ENCODE peak calls at places on chromosomes 11 and 22, in five cellular contexts. O is pancreas, S is GM23338, E is body of pancreas, T is dorsolateral prefrontal cortex. D is an unnamed sample.

GRCh38 chr11:119169272-119169719 is 771 bp downstream of the NLRX1 start:
- DNase-seq in O (no peak), S (peak; percentile 92), E (peak; percentile 66), T (no peak), D (peak; percentile 35)

GRCh38 chr11:73234403-73235181 is 16.5 kb downstream of the P2RY2 start:
- DNase-seq in O (no peak), S (no peak), E (no peak), T (peak; percentile 29), D (no peak)

GRCh38 chr22:40345801-40346177 is 511 bp upstream of the ADSL start:
- DNase-seq in O (peak; percentile 29), S (no peak), E (no peak), T (peak; percentile 54), D (no peak)

GRCh38 chr11:95891423-95892177 is 32.3 kb downstream of the MTMR2 start:
- DNase-seq in O (no peak), S (no peak), E (no peak), T (no peak), D (no peak)

GRCh38 chr11:2884424-2884815 is 1.2 kb downstream of the CDKN1C start:
- DNase-seq in O (no peak), S (no peak), E (peak; percentile 46), T (no peak), D (peak; percentile 66)

GRCh38 chr11:43419460-43419859 is 60.7 kb downstream of the TTC17 start:
- DNase-seq in O (peak; percentile 22), S (peak; percentile 59), E (peak; percentile 58), T (no peak), D (no peak)

GRCh38 chr11:102709211-102709980 is 3.8 kb upstream of the MMP27 start:
- DNase-seq in O (no peak), S (no peak), E (no peak), T (no peak), D (no peak)

GRCh38 chr11:67248653-67249052 is 17.6 kb upstream of the GRK2 start:
- DNase-seq in O (no peak), S (no peak), E (no peak), T (no peak), D (no peak)

GRCh38 chr22:49774046-49774445 is 53.6 kb downstream of the BRD1 start:
- DNase-seq in O (no peak), S (no peak), E (no peak), T (no peak), D (no peak)

GRCh38 chr11:11588243-11588642 is 33.6 kb downstream of the GALNT18 start:
- DNase-seq in O (no peak), S (no peak), E (no peak), T (no peak), D (no peak)

GRCh38 chr22:31127181-31127772 is 4.5 kb downstream of the INPP5J start:
- DNase-seq in O (no peak), S (peak; percentile 93), E (no peak), T (no peak), D (no peak)

GRCh38 chr22:48750826-48751440 is 1076.7 kb downstream of the BRD1 start:
- DNase-seq in O (no peak), S (no peak), E (no peak), T (no peak), D (no peak)

GRCh38 chr22:19134874-19135273 is 3.8 kb downstream of the TSSK2 start:
- DNase-seq in O (no peak), S (no peak), E (no peak), T (no peak), D (no peak)

GRCh38 chr11:124551987-124552386 is 8.5 kb upstream of the OR8B12 start:
- DNase-seq in O (no peak), S (no peak), E (no peak), T (no peak), D (no peak)

GRCh38 chr11:118042791-118043190 is 34.1 kb upstream of the TMPRSS4 start:
- DNase-seq in O (no peak), S (no peak), E (no peak), T (no peak), D (no peak)

GRCh38 chr11:61173456-61173855 is 12.2 kb upstream of the VPS37C start:
- DNase-seq in O (no peak), S (no peak), E (peak; percentile 29), T (no peak), D (no peak)

GRCh38 chr11:115921540-115921939 is 417.3 kb upstream of the CADM1 start:
- DNase-seq in O (no peak), S (no peak), E (no peak), T (no peak), D (no peak)

GRCh38 chr11:63553759-63554158 is 9.4 kb downstream of the PLAAT2 start:
- DNase-seq in O (no peak), S (no peak), E (no peak), T (no peak), D (no peak)

GRCh38 chr22:38569972-38570840 is at the start of gene DMC1:
- DNase-seq in O (peak; percentile 96), S (peak; percentile 99), E (peak; percentile 97), T (peak; percentile 88), D (peak; percentile 95)

GRCh38 chr11:71999360-71999759 is 651 bp downstream of the IL18BP start:
- DNase-seq in O (no peak), S (no peak), E (no peak), T (no peak), D (no peak)

GRCh38 chr22:22371031-22371541 is 126.5 kb downstream of the VPREB1 start:
- DNase-seq in O (no peak), S (peak; percentile 53), E (no peak), T (no peak), D (peak; percentile 59)

GRCh38 chr11:35142481-35143207 is 3.7 kb downstream of the CD44 start:
- DNase-seq in O (no peak), S (peak; percentile 41), E (peak; percentile 38), T (no peak), D (no peak)

GRCh38 chr22:25153961-25154685 is 45.5 kb upstream of the CRYBB3 start:
- DNase-seq in O (peak; percentile 50), S (peak; percentile 54), E (peak; percentile 63), T (no peak), D (peak; percentile 58)

GRCh38 chr11:128802358-128802981 is 64.6 kb downstream of the KCNJ1 start:
- DNase-seq in O (no peak), S (peak; percentile 83), E (peak; percentile 49), T (no peak), D (no peak)

GRCh38 chr11:33321483-33321882 is 64.3 kb downstream of the HIPK3 start:
- DNase-seq in O (no peak), S (no peak), E (no peak), T (no peak), D (no peak)

GRCh38 chr11:33325456-33325855 is 68.3 kb downstream of the HIPK3 start:
- DNase-seq in O (no peak), S (no peak), E (no peak), T (no peak), D (no peak)

GRCh38 chr11:33320814-33321330 is 63.7 kb downstream of the HIPK3 start:
- DNase-seq in O (no peak), S (no peak), E (no peak), T (no peak), D (no peak)

GRCh38 chr11:33324211-33324985 is 67.2 kb downstream of the HIPK3 start:
- DNase-seq in O (no peak), S (no peak), E (no peak), T (no peak), D (no peak)

DNA sequence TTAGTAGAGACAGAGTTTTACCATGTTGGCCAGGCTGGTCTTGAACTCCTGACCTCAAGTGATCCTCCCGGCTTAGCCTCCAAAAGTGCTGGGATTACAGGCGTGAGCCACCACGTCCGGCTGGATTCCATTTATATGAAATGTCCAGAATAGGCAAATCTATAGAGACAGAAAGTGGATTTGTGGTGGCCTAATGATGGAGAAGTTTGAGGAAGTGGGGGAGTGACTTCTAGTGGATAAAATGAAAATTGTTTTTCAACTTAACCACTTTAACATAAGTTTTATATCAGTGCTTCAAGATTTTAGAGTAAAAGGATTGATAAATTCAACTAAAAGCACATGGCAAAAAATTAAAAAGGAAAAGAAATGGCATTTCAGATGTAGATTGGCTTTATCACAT is 66.2 kb downstream of the HIPK3 start:
- DNase-seq in O (no peak), S (no peak), E (no peak), T (no peak), D (no peak)
- TF ChIP-seq CTCF in O (no peak), S (no peak), E (no peak), T (no peak), D (peak; percentile 7)

DNA sequence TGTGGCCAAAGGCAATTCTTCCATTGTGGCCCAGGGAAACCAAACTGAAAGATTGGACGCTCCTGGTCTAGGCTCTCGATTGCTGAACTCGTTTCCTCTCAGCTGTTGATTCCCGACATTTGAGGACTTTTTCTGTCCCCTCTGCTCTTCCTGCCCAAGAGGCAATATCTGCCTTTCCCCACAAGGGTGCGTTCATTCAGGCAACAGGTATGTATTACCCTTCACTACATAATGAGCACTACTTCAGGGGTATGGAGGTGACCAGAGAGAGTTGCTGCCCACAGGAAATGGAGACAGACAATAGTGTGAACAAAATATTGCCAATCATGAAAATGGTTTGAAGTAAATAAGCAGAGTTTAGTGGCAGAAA is 8.2 kb downstream of the PTH start:
- DNase-seq in O (no peak), S (peak; percentile 75), E (peak; percentile 52), T (no peak), D (no peak)
- H3K27ac ChIP-seq in O (no peak overlapping the region), S (no peak overlapping the region), E (no peak overlapping the region), T (no peak overlapping the region), D (no peak overlapping the region)

GRCh38 chr11:1825039-1825740 is 9.6 kb upstream of the SYT8 start:
- DNase-seq in O (peak; percentile 80), S (peak; percentile 92), E (peak; percentile 80), T (peak; percentile 37), D (peak; percentile 50)
- TF ChIP-seq CTCF in O (peak; percentile 54), S (peak; percentile 84), E (peak; percentile 56), T (no peak), D (peak; percentile 54)

GRCh38 chr11:104968365-104968855 is at the start of gene CASP4:
- DNase-seq in O (peak; percentile 33), S (no peak), E (peak; percentile 22), T (no peak), D (no peak)
- H3K27ac ChIP-seq in O (peak within 1 kb of the TSS; percentile 92), S (no peak within 1 kb of the TSS), E (peak within 1 kb of the TSS; percentile 78), T (no peak within 1 kb of the TSS), D (peak within 1 kb of the TSS; percentile 87)

GRCh38 chr11:106077609-106078517 is at the start of gene AASDHPPT:
- DNase-seq in O (peak; percentile 40), S (peak; percentile 36), E (peak; percentile 58), T (no peak), D (no peak)

GRCh38 chr11:106072804-106073203 is 4.3 kb downstream of the KBTBD3 start:
- DNase-seq in O (no peak), S (no peak), E (no peak), T (no peak), D (no peak)

GRCh38 chr11:106076421-106076922 is 675 bp downstream of the KBTBD3 start:
- DNase-seq in O (no peak), S (peak; percentile 17), E (peak; percentile 37), T (no peak), D (no peak)

GRCh38 chr11:106082096-106082495 is 4.6 kb downstream of the AASDHPPT start:
- DNase-seq in O (no peak), S (no peak), E (no peak), T (no peak), D (no peak)

GRCh38 chr11:106076923-106077608 is at the start of gene KBTBD3:
- DNase-seq in O (peak; percentile 99), S (peak; percentile 100), E (peak; percentile 99), T (peak; percentile 100), D (peak; percentile 99)
- TF ChIP-seq CTCF in O (no peak), S (peak; percentile 64), E (no peak), T (no peak), D (peak; percentile 36)

GRCh38 chr11:78415338-78415737 is 2.3 kb downstream of the GAB2 start:
- DNase-seq in O (no peak), S (no peak), E (no peak), T (no peak), D (no peak)
- H3K27ac ChIP-seq in O (no peak overlapping the region), S (no peak overlapping the region), E (no peak overlapping the region), T (peak overlapping the region; percentile 98), D (peak overlapping the region; percentile 98)